ENCODE peak calls at places on chromosomes 2 and 18, in four cellular contexts. B is WTC11, S is K562, G is GM12878. O is an unnamed sample.

GRCh38 chr2:73203055-73203681 is 794 bp downstream of the NOTO start:
- DNase-seq in B (peak), S (no peak), G (no peak), O (peak)

GRCh38 chr2:16391986-16392385 is 273.6 kb downstream of the CYRIA start:
- DNase-seq in B (no peak), S (no peak), G (no peak), O (no peak)

GRCh38 chr18:26617151-26617554 is 68.8 kb upstream of the KCTD1 start:
- DNase-seq in B (no peak), S (no peak), G (no peak), O (no peak)

GRCh38 chr2:210225461-210225798 is 183 bp upstream of the ACADL start:
- DNase-seq in B (no peak), S (no peak), G (no peak), O (no peak)

GRCh38 chr18:63137999-63138448 is 181.5 kb downstream of the BCL2 start:
- DNase-seq in B (no peak), S (no peak), G (no peak), O (no peak)

GRCh38 chr2:20074001-20074648 is 22.7 kb upstream of the LAPTM4A start:
- DNase-seq in B (no peak), S (no peak), G (no peak), O (peak)

GRCh38 chr2:170155723-170156253 is 22.2 kb upstream of the MYO3B start:
- DNase-seq in B (no peak), S (no peak), G (no peak), O (no peak)

GRCh38 chr18:50454379-50455005 is 79.6 kb downstream of the SKA1 start:
- DNase-seq in B (peak), S (no peak), G (no peak), O (no peak)

GRCh38 chr2:138421315-138421970 is 80.1 kb upstream of the SPOPL start:
- DNase-seq in B (no peak), S (no peak), G (no peak), O (no peak)

GRCh38 chr2:191719938-191720337 is 42.0 kb downstream of the NABP1 start:
- DNase-seq in B (no peak), S (no peak), G (no peak), O (no peak)

GRCh38 chr2:113700186-113700841 is 56.1 kb downstream of the SLC35F5 start:
- DNase-seq in B (peak), S (peak), G (peak), O (peak)

GRCh38 chr2:72981516-72981915 is 64.2 kb downstream of the EMX1 start:
- DNase-seq in B (no peak), S (no peak), G (no peak), O (no peak)

GRCh38 chr2:237383991-237384671 is 29.8 kb downstream of the COL6A3 start:
- DNase-seq in B (no peak), S (no peak), G (no peak), O (no peak)

GRCh38 chr2:178211943-178212342 is 17.6 kb downstream of the OSBPL6 start:
- DNase-seq in B (peak), S (no peak), G (no peak), O (no peak)

GRCh38 chr18:73638709-73639108 is 508.9 kb downstream of the FBXO15 start:
- DNase-seq in B (no peak), S (no peak), G (no peak), O (no peak)

GRCh38 chr2:179059026-179059680 is 9.2 kb upstream of the CCDC141 start:
- DNase-seq in B (no peak), S (no peak), G (no peak), O (no peak)

GRCh38 chr18:13369353-13369752 is 150.8 kb downstream of the LDLRAD4 start:
- DNase-seq in B (no peak), S (no peak), G (no peak), O (no peak)

GRCh38 chr18:27413495-27414401 is 228.6 kb upstream of the CHST9 start:
- DNase-seq in B (no peak), S (no peak), G (no peak), O (no peak)

GRCh38 chr2:118216224-118216623 is 128.0 kb downstream of the INSIG2 start:
- DNase-seq in B (no peak), S (no peak), G (no peak), O (no peak)

GRCh38 chr2:146468578-146468977 is 1376.3 kb upstream of the ACVR2A start:
- DNase-seq in B (no peak), S (no peak), G (no peak), O (no peak)

GRCh38 chr2:134401081-134401497 is 147.2 kb downstream of the MGAT5 start:
- DNase-seq in B (no peak), S (peak), G (no peak), O (peak)

GRCh38 chr2:44929680-44930273 is 11.7 kb upstream of the SIX3 start:
- DNase-seq in B (peak), S (no peak), G (no peak), O (peak)

DNA sequence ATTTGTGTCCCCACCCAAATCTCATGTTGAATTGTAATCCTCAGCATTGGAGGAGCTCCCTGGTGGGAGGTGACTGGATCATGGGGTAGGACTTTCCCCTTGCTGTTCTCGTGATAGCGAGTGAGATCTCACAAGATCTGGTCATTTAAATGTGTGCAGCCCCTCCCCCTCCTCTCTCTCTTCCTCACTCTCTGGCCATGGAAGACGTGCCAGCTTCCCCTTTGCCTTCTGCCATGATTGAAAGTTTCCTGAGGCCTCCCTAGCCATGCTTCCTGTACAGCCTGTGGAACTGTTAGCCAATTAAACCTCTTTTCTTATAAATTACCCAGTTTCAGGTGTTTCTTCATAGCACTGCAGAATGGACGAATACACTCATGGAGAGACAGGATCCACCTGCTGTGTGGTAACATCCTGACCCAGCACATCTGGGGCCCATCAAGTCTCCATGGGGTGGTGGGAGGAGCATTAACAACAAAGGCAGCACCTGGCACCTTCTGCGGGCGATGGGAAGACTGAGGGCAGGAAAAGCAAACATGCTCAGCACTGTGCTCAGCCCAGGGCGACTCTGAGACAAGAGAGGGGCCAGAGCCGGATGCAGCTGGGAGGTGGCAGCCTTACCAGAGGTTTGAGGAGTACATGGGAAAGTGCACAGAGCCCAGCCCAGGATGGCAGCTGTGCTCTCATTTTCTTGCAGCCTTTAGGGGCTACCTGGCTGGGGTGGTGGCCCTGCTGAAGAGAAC is 16.2 kb upstream of the ALPP start:
- DNase-seq in B (peak), S (no peak), G (no peak), O (no peak)
- TF ChIP-seq USF1 in B (no peak), S (no peak), G (no peak), O (no peak)

GRCh38 chr18:57586243-57587049 is at the start of gene FECH:
- DNase-seq in B (peak), S (peak), G (no peak), O (peak)
- TF ChIP-seq USF1 in B (no peak), S (no peak), G (no peak), O (no peak)

GRCh38 chr2:121816797-121817196 is 61.3 kb downstream of the TSN start:
- DNase-seq in B (no peak), S (no peak), G (no peak), O (no peak)

GRCh38 chr2:121805767-121806145 is 50.3 kb downstream of the TSN start:
- DNase-seq in B (no peak), S (no peak), G (no peak), O (no peak)

GRCh38 chr2:121809607-121810006 is 54.2 kb downstream of the TSN start:
- DNase-seq in B (no peak), S (no peak), G (no peak), O (no peak)

GRCh38 chr2:121815216-121815615 is 59.8 kb downstream of the TSN start:
- DNase-seq in B (no peak), S (no peak), G (no peak), O (no peak)

GRCh38 chr2:121810959-121811853 is 55.8 kb downstream of the TSN start:
- DNase-seq in B (peak), S (peak), G (no peak), O (peak)
- TF ChIP-seq USF1 in B (no peak), S (no peak), G (no peak), O (no peak)

GRCh38 chr18:60145776-60146175 is 226.8 kb downstream of the MC4R start:
- DNase-seq in B (no peak), S (no peak), G (no peak), O (no peak)
- TF ChIP-seq USF1 in B (no peak), S (no peak), G (no peak), O (no peak)

GRCh38 chr2:148582679-148583511 is 61.7 kb upstream of the EPC2 start:
- DNase-seq in B (no peak), S (no peak), G (no peak), O (no peak)

GRCh38 chr2:148577845-148578492 is 66.6 kb upstream of the EPC2 start:
- DNase-seq in B (peak), S (no peak), G (no peak), O (no peak)

DNA sequence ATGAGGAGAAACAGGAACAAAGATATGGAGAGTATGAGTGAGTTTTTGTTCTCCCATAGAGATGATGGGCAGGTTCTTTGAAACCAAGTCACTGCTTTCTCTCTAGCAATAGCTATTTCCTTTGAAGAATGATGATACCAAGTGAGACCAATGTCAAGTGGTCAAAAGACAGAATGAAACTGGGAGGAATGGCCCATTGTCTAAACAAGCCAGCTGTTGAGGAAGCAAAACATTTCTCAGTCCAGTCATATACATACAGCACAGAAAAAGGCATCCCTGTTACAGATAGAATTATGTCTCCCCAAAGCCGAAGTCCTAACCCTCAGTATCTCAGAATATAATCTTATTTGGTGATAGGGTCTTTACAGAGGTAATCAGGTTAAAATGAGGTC is 66.1 kb upstream of the EPC2 start:
- DNase-seq in B (no peak), S (no peak), G (no peak), O (no peak)
- TF ChIP-seq USF1 in B (no peak), S (no peak), G (no peak), O (no peak)

DNA sequence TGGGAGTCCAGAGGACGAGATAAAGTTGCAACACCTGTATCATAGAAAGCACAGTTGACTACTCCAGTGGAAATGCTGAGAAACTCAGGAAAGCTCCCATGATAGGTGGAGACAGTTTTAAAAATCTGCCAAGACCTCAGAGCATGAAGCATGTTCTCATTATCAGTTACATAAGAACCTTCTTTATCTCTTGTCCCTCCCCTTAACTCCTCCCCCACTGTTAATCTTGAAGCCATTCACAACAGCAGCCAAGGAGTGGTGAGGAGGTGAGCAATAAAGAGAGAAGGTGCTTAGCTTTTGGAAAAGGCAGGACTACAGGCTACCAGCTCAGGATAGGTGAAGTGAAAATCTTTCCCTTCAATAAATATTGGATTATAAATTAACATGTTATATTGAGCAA is 657.9 kb downstream of the NYAP2 start:
- DNase-seq in B (no peak), S (no peak), G (no peak), O (no peak)
- TF ChIP-seq USF1 in B (no peak), S (no peak), G (no peak), O (no peak)

O was measured in SK-N-SH.